ENCODE peak calls at places on chromosome 14, in five cellular contexts. H, D, U, X and C are unnamed samples.

GRCh38 chr14:54026671-54027070 is 70.0 kb upstream of the BMP4 start:
- DNase-seq in H (no peak), D (no peak), U (no peak), X (no peak), C (no peak)

GRCh38 chr14:91400696-91401095 is 16.9 kb downstream of the CCDC88C start:
- DNase-seq in H (no peak), D (no peak), U (no peak), X (no peak), C (peak; percentile 68)

GRCh38 chr14:63045234-63045611 is at the start of gene KCNH5:
- DNase-seq in H (no peak), D (peak; percentile 85), U (no peak), X (no peak), C (peak; percentile 52)

GRCh38 chr14:86847176-86847575 is 1145.8 kb downstream of the GALC start:
- DNase-seq in H (no peak), D (no peak), U (no peak), X (no peak), C (no peak)

GRCh38 chr14:64684091-64684490 is 20.1 kb upstream of the PLEKHG3 start:
- DNase-seq in H (no peak), D (no peak), U (no peak), X (no peak), C (no peak)

GRCh38 chr14:76408877-76409276 is 32.9 kb downstream of the ESRRB start:
- DNase-seq in H (no peak), D (no peak), U (no peak), X (no peak), C (no peak)

GRCh38 chr14:105087308-105087962 is 22.2 kb upstream of the GPR132 start:
- DNase-seq in H (no peak), D (peak; percentile 92), U (no peak), X (no peak), C (peak; percentile 22)

GRCh38 chr14:93040443-93040842 is 75.3 kb downstream of the ITPK1 start:
- DNase-seq in H (no peak), D (no peak), U (no peak), X (no peak), C (no peak)

GRCh38 chr14:104664107-104664506 is 25.3 kb upstream of the INF2 start:
- DNase-seq in H (no peak), D (no peak), U (no peak), X (no peak), C (no peak)

GRCh38 chr14:24368562-24369252 is 723 bp downstream of the NFATC4 start:
- DNase-seq in H (peak; percentile 20), D (peak; percentile 95), U (peak; percentile 47), X (no peak), C (peak; percentile 55)

GRCh38 chr14:101780390-101780789 is 18.9 kb downstream of the PPP2R5C start:
- DNase-seq in H (no peak), D (no peak), U (no peak), X (no peak), C (no peak)

GRCh38 chr14:26636571-26636970 is 38.7 kb upstream of the NOVA1 start:
- DNase-seq in H (no peak), D (no peak), U (no peak), X (no peak), C (no peak)

GRCh38 chr14:105150368-105151111 is 18.0 kb downstream of the JAG2 start:
- DNase-seq in H (no peak), D (no peak), U (no peak), X (no peak), C (no peak)

GRCh38 chr14:56199095-56199975 is 81.1 kb downstream of the PELI2 start:
- DNase-seq in H (no peak), D (peak; percentile 86), U (peak; percentile 70), X (peak; percentile 89), C (peak; percentile 93)

GRCh38 chr14:101174522-101174838 is 271.0 kb upstream of the RTL1 start:
- DNase-seq in H (no peak), D (peak; percentile 1), U (no peak), X (no peak), C (no peak)

GRCh38 chr14:105021656-105022275 is 883 bp upstream of the CDCA4 start:
- DNase-seq in H (peak; percentile 12), D (peak; percentile 29), U (peak; percentile 36), X (no peak), C (peak; percentile 44)

GRCh38 chr14:54572316-54572715 is 5.4 kb downstream of the SAMD4A start:
- DNase-seq in H (no peak), D (no peak), U (no peak), X (no peak), C (peak; percentile 65)

GRCh38 chr14:105855893-105856675 is 329.7 kb downstream of the TMEM121 start:
- DNase-seq in H (no peak), D (no peak), U (no peak), X (no peak), C (no peak)

GRCh38 chr14:74302160-74302628 is 540 bp downstream of the ABCD4 start:
- DNase-seq in H (peak; percentile 17), D (peak; percentile 77), U (no peak), X (no peak), C (peak; percentile 69)

GRCh38 chr14:88914956-88915355 is 90.5 kb downstream of the TTC8 start:
- DNase-seq in H (no peak), D (no peak), U (no peak), X (no peak), C (no peak)

GRCh38 chr14:24232645-24233537 is at the start of gene GMPR2:
- DNase-seq in H (no peak), D (peak; percentile 81), U (no peak), X (no peak), C (peak; percentile 45)